ENCODE peak calls at places on chromosomes 12 and 14, in six cellular contexts. V, Y, P, K, M and F are unnamed samples.

GRCh38 chr12:3671330-3672112 is 81.4 kb downstream of the CRACR2A start:
- DNase-seq in V (no peak), Y (no peak), P (no peak), K (no peak), M (no peak), F (no peak)

GRCh38 chr14:75208843-75209242 is 32.4 kb upstream of the TMED10 start:
- DNase-seq in V (no peak), Y (no peak), P (no peak), K (no peak), M (no peak), F (no peak)

GRCh38 chr12:15601210-15601800 is 187.9 kb downstream of the EPS8 start:
- DNase-seq in V (peak), Y (no peak), P (no peak), K (no peak), M (peak), F (peak)

GRCh38 chr12:123533672-123534643 is at the start of gene RILPL1:
- DNase-seq in V (peak), Y (no peak), P (no peak), K (peak), M (no peak), F (peak)

GRCh38 chr14:50186088-50186487 is 45.3 kb downstream of the SOS2 start:
- DNase-seq in V (no peak), Y (no peak), P (no peak), K (no peak), M (no peak), F (no peak)

GRCh38 chr12:3772380-3772779 is 19.5 kb upstream of the CRACR2A start:
- DNase-seq in V (peak), Y (no peak), P (no peak), K (no peak), M (peak), F (peak)

GRCh38 chr12:110699591-110700445 is 10.9 kb upstream of the HVCN1 start:
- DNase-seq in V (no peak), Y (no peak), P (no peak), K (no peak), M (no peak), F (no peak)

GRCh38 chr12:31219521-31219920 is 106.4 kb downstream of the SINHCAF start:
- DNase-seq in V (no peak), Y (no peak), P (no peak), K (no peak), M (no peak), F (no peak)

GRCh38 chr12:103851127-103851526 is 10.1 kb upstream of the NT5DC3 start:
- DNase-seq in V (no peak), Y (no peak), P (no peak), K (no peak), M (no peak), F (no peak)

GRCh38 chr12:101238806-101239329 is 28.8 kb upstream of the SLC5A8 start:
- DNase-seq in V (no peak), Y (no peak), P (no peak), K (no peak), M (no peak), F (no peak)

GRCh38 chr12:53381739-53382630 is 2.0 kb downstream of the SP1 start:
- DNase-seq in V (peak), Y (no peak), P (no peak), K (peak), M (peak), F (peak)

GRCh38 chr12:96368233-96368632 is 32.0 kb downstream of the CDK17 start:
- DNase-seq in V (no peak), Y (no peak), P (no peak), K (no peak), M (no peak), F (no peak)

GRCh38 chr12:83784298-83784890 is 1097.7 kb downstream of the TMTC2 start:
- DNase-seq in V (no peak), Y (no peak), P (no peak), K (no peak), M (peak), F (no peak)